ENCODE peak calls at places on chromosomes 13 and 19, in seven cellular contexts. One of them, this sample, is unnamed.

GRCh38 chr13:33434676-33435075 is 149.1 kb upstream of the STARD13 start:
- DNase-seq in upper lobe of left lung: no peak
- DNase-seq in HepG2: no peak
- DNase-seq in suprapubic skin: no peak
- DNase-seq in breast epithelium: no peak
- DNase-seq in transverse colon: no peak
- DNase-seq in H1: no peak
- DNase-seq in this sample: no peak

GRCh38 chr13:27797228-27797624 is 4.9 kb downstream of the GSX1 start:
- DNase-seq in upper lobe of left lung: no peak
- DNase-seq in HepG2: no peak
- DNase-seq in suprapubic skin: no peak
- DNase-seq in breast epithelium: no peak
- DNase-seq in transverse colon: no peak
- DNase-seq in H1: peak; percentile 80
- DNase-seq in this sample: no peak

GRCh38 chr19:5127710-5128109 is 158.8 kb downstream of the KDM4B start:
- DNase-seq in upper lobe of left lung: no peak
- DNase-seq in HepG2: no peak
- DNase-seq in suprapubic skin: no peak
- DNase-seq in breast epithelium: no peak
- DNase-seq in transverse colon: no peak
- DNase-seq in H1: no peak
- DNase-seq in this sample: no peak

GRCh38 chr13:109211616-109212015 is 574.8 kb downstream of the IRS2 start:
- DNase-seq in upper lobe of left lung: no peak
- DNase-seq in HepG2: no peak
- DNase-seq in suprapubic skin: no peak
- DNase-seq in breast epithelium: peak; percentile 70
- DNase-seq in transverse colon: no peak
- DNase-seq in H1: no peak
- DNase-seq in this sample: no peak

GRCh38 chr13:93784191-93784590 is 557.6 kb downstream of the GPC6 start:
- DNase-seq in upper lobe of left lung: no peak
- DNase-seq in HepG2: no peak
- DNase-seq in suprapubic skin: no peak
- DNase-seq in breast epithelium: no peak
- DNase-seq in transverse colon: no peak
- DNase-seq in H1: no peak
- DNase-seq in this sample: no peak

GRCh38 chr13:46145950-46146349 is 36.0 kb downstream of the LCP1 start:
- DNase-seq in upper lobe of left lung: no peak
- DNase-seq in HepG2: no peak
- DNase-seq in suprapubic skin: no peak
- DNase-seq in breast epithelium: no peak
- DNase-seq in transverse colon: no peak
- DNase-seq in H1: no peak
- DNase-seq in this sample: no peak

GRCh38 chr13:42054798-42055499 is 6.5 kb downstream of the DGKH start:
- DNase-seq in upper lobe of left lung: no peak
- DNase-seq in HepG2: no peak
- DNase-seq in suprapubic skin: no peak
- DNase-seq in breast epithelium: no peak
- DNase-seq in transverse colon: no peak
- DNase-seq in H1: no peak
- DNase-seq in this sample: no peak

GRCh38 chr19:19568802-19569756 is 31.0 kb downstream of the CILP2 start:
- DNase-seq in upper lobe of left lung: no peak
- DNase-seq in HepG2: no peak
- DNase-seq in suprapubic skin: no peak
- DNase-seq in breast epithelium: no peak
- DNase-seq in transverse colon: no peak
- DNase-seq in H1: no peak
- DNase-seq in this sample: no peak

GRCh38 chr13:107457686-107458085 is 757.6 kb downstream of the LIG4 start:
- DNase-seq in upper lobe of left lung: no peak
- DNase-seq in HepG2: no peak
- DNase-seq in suprapubic skin: no peak
- DNase-seq in breast epithelium: no peak
- DNase-seq in transverse colon: no peak
- DNase-seq in H1: no peak
- DNase-seq in this sample: no peak

GRCh38 chr19:15280915-15281683 is 48.9 kb upstream of the EPHX3 start:
- DNase-seq in upper lobe of left lung: peak; percentile 82
- DNase-seq in HepG2: peak; percentile 55
- DNase-seq in suprapubic skin: peak; percentile 92
- DNase-seq in breast epithelium: peak; percentile 69
- DNase-seq in transverse colon: peak; percentile 69
- DNase-seq in H1: no peak
- DNase-seq in this sample: no peak

GRCh38 chr13:107608736-107609135 is 606.6 kb downstream of the LIG4 start:
- DNase-seq in upper lobe of left lung: no peak
- DNase-seq in HepG2: no peak
- DNase-seq in suprapubic skin: no peak
- DNase-seq in breast epithelium: no peak
- DNase-seq in transverse colon: no peak
- DNase-seq in H1: no peak
- DNase-seq in this sample: no peak

GRCh38 chr19:5245631-5246553 is 94.7 kb downstream of the PTPRS start:
- DNase-seq in upper lobe of left lung: no peak
- DNase-seq in HepG2: no peak
- DNase-seq in suprapubic skin: no peak
- DNase-seq in breast epithelium: no peak
- DNase-seq in transverse colon: no peak
- DNase-seq in H1: no peak
- DNase-seq in this sample: no peak

GRCh38 chr13:23469901-23470525 is 36.5 kb upstream of the SACS start:
- DNase-seq in upper lobe of left lung: no peak
- DNase-seq in HepG2: no peak
- DNase-seq in suprapubic skin: no peak
- DNase-seq in breast epithelium: no peak
- DNase-seq in transverse colon: no peak
- DNase-seq in H1: no peak
- DNase-seq in this sample: no peak

GRCh38 chr19:34757441-34757840 is 15.6 kb downstream of the ZNF599 start:
- DNase-seq in upper lobe of left lung: no peak
- DNase-seq in HepG2: no peak
- DNase-seq in suprapubic skin: no peak
- DNase-seq in breast epithelium: no peak
- DNase-seq in transverse colon: no peak
- DNase-seq in H1: no peak
- DNase-seq in this sample: no peak

GRCh38 chr19:34759218-34759917 is 13.6 kb downstream of the ZNF599 start:
- DNase-seq in upper lobe of left lung: no peak
- DNase-seq in HepG2: no peak
- DNase-seq in suprapubic skin: no peak
- DNase-seq in breast epithelium: no peak
- DNase-seq in transverse colon: no peak
- DNase-seq in H1: peak; percentile 10
- DNase-seq in this sample: no peak
- H3K4me3 ChIP-seq in upper lobe of left lung: no peak overlapping the region
- H3K4me3 ChIP-seq in HepG2: no peak overlapping the region
- H3K4me3 ChIP-seq in suprapubic skin: no peak overlapping the region
- H3K4me3 ChIP-seq in breast epithelium: no peak overlapping the region
- H3K4me3 ChIP-seq in transverse colon: no peak overlapping the region
- H3K4me3 ChIP-seq in H1: no peak overlapping the region
- H3K4me3 ChIP-seq in this sample: no peak overlapping the region

GRCh38 chr13:84567848-84568247 is 685.6 kb upstream of the SLITRK1 start:
- DNase-seq in upper lobe of left lung: no peak
- DNase-seq in HepG2: no peak
- DNase-seq in suprapubic skin: no peak
- DNase-seq in breast epithelium: no peak
- DNase-seq in transverse colon: no peak
- DNase-seq in H1: no peak
- DNase-seq in this sample: no peak

GRCh38 chr13:84570831-84571230 is 688.6 kb upstream of the SLITRK1 start:
- DNase-seq in upper lobe of left lung: no peak
- DNase-seq in HepG2: no peak
- DNase-seq in suprapubic skin: no peak
- DNase-seq in breast epithelium: no peak
- DNase-seq in transverse colon: no peak
- DNase-seq in H1: no peak
- DNase-seq in this sample: no peak

GRCh38 chr13:84574851-84575250 is 692.6 kb upstream of the SLITRK1 start:
- DNase-seq in upper lobe of left lung: no peak
- DNase-seq in HepG2: no peak
- DNase-seq in suprapubic skin: no peak
- DNase-seq in breast epithelium: no peak
- DNase-seq in transverse colon: no peak
- DNase-seq in H1: no peak
- DNase-seq in this sample: no peak

DNA sequence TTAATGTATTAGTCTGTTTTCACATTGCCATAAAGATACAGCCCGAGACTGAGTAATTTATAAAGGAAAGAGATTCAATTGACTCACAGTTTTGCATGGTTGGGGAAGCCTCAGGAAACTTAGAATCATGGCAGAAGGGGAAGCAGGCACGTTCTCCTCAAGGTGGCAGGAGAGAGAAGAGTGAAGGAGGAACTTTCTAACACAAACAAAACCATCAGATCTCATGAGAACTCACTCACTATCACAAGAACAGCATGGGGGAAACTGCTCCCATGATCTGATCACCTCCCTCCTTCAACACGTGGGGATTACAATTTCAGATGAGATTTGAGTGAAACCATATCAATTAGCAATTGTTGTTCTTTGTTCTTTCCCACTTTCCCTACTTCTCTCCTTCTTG is 689.0 kb upstream of the SLITRK1 start:
- DNase-seq in upper lobe of left lung: no peak
- DNase-seq in HepG2: no peak
- DNase-seq in suprapubic skin: no peak
- DNase-seq in breast epithelium: no peak
- DNase-seq in transverse colon: no peak
- DNase-seq in H1: no peak
- DNase-seq in this sample: no peak
- TF ChIP-seq CTCF in upper lobe of left lung: no peak
- TF ChIP-seq CTCF in HepG2: no peak
- TF ChIP-seq CTCF in suprapubic skin: no peak
- TF ChIP-seq CTCF in breast epithelium: no peak
- TF ChIP-seq CTCF in transverse colon: no peak
- TF ChIP-seq CTCF in H1: no peak
- TF ChIP-seq CTCF in this sample: no peak

GRCh38 chr13:112055417-112056206 is 11.3 kb upstream of the SOX1 start:
- DNase-seq in upper lobe of left lung: no peak
- DNase-seq in HepG2: no peak
- DNase-seq in suprapubic skin: peak; percentile 59
- DNase-seq in breast epithelium: no peak
- DNase-seq in transverse colon: no peak
- DNase-seq in H1: no peak
- DNase-seq in this sample: no peak
- TF ChIP-seq POLR2AphosphoS5 in upper lobe of left lung: no peak
- TF ChIP-seq POLR2AphosphoS5 in HepG2: no peak
- TF ChIP-seq POLR2AphosphoS5 in suprapubic skin: no peak
- TF ChIP-seq POLR2AphosphoS5 in breast epithelium: no peak
- TF ChIP-seq POLR2AphosphoS5 in transverse colon: no peak
- TF ChIP-seq POLR2AphosphoS5 in H1: no peak
- TF ChIP-seq POLR2AphosphoS5 in this sample: no peak

GRCh38 chr13:99542788-99543406 is 41.6 kb downstream of the TM9SF2 start:
- DNase-seq in upper lobe of left lung: no peak
- DNase-seq in HepG2: no peak
- DNase-seq in suprapubic skin: no peak
- DNase-seq in breast epithelium: no peak
- DNase-seq in transverse colon: peak; percentile 17
- DNase-seq in H1: no peak
- DNase-seq in this sample: no peak
- H3K4me3 ChIP-seq in upper lobe of left lung: no peak overlapping the region
- H3K4me3 ChIP-seq in HepG2: no peak overlapping the region
- H3K4me3 ChIP-seq in suprapubic skin: no peak overlapping the region
- H3K4me3 ChIP-seq in breast epithelium: no peak overlapping the region
- H3K4me3 ChIP-seq in transverse colon: no peak overlapping the region
- H3K4me3 ChIP-seq in H1: no peak overlapping the region
- H3K4me3 ChIP-seq in this sample: no peak overlapping the region

GRCh38 chr19:16791942-16792341 is 37.3 kb upstream of the SIN3B start:
- DNase-seq in upper lobe of left lung: no peak
- DNase-seq in HepG2: no peak
- DNase-seq in suprapubic skin: no peak
- DNase-seq in breast epithelium: no peak
- DNase-seq in transverse colon: no peak
- DNase-seq in H1: no peak
- DNase-seq in this sample: no peak

GRCh38 chr19:16794456-16794855 is 34.7 kb upstream of the SIN3B start:
- DNase-seq in upper lobe of left lung: no peak
- DNase-seq in HepG2: no peak
- DNase-seq in suprapubic skin: no peak
- DNase-seq in breast epithelium: no peak
- DNase-seq in transverse colon: no peak
- DNase-seq in H1: no peak
- DNase-seq in this sample: no peak

GRCh38 chr19:16795042-16795441 is 34.2 kb upstream of the SIN3B start:
- DNase-seq in upper lobe of left lung: no peak
- DNase-seq in HepG2: no peak
- DNase-seq in suprapubic skin: no peak
- DNase-seq in breast epithelium: no peak
- DNase-seq in transverse colon: no peak
- DNase-seq in H1: no peak
- DNase-seq in this sample: no peak

GRCh38 chr19:16789238-16789637 is 40.0 kb upstream of the SIN3B start:
- DNase-seq in upper lobe of left lung: no peak
- DNase-seq in HepG2: no peak
- DNase-seq in suprapubic skin: no peak
- DNase-seq in breast epithelium: no peak
- DNase-seq in transverse colon: no peak
- DNase-seq in H1: no peak
- DNase-seq in this sample: no peak
- TF ChIP-seq CTCF in upper lobe of left lung: no peak
- TF ChIP-seq CTCF in HepG2: no peak
- TF ChIP-seq CTCF in suprapubic skin: no peak
- TF ChIP-seq CTCF in breast epithelium: no peak
- TF ChIP-seq CTCF in transverse colon: no peak
- TF ChIP-seq CTCF in H1: no peak
- TF ChIP-seq CTCF in this sample: no peak

DNA sequence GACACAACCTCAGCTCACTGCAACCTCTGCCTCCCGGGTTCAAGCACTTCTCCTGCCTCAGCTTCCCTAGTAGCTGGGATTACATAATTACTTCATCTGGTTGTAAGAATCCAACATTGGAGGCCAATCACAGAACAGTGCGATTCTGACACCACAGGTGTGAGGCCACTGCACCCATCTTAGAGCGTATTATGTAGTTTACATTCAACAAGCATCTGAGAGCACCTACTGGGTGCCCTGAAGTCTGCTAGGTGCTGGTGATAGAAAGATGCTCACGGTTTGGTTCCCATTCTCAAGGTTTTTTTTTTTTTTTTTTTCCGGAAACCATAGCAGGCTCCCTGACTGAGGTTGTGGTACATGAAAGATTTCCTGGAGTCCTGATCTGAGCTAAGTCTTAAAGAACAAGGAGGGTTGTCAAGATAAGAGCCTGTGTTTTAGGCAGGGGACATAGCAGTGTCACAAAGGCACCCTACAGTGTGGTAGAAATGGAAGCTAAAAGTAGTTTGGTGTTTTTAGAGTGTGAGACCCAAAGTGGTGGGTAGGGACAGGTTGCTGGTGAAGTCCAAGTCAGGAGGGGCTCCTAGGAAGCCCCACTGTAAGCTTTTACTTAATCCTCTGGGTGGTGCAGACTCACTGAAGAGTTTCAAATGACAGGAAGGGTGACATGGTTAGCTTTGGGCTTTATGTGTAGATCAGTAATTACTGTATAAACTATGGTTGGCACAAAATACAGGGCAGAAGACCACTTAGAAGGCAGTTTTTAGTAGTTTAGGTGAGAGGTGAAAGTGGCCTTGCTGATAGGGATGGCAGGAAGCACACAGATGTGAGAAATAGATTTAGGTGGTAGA is 15.2 kb downstream of the SAE1 start:
- DNase-seq in upper lobe of left lung: no peak
- DNase-seq in HepG2: no peak
- DNase-seq in suprapubic skin: no peak
- DNase-seq in breast epithelium: no peak
- DNase-seq in transverse colon: no peak
- DNase-seq in H1: no peak
- DNase-seq in this sample: no peak
- TF ChIP-seq POLR2AphosphoS5 in upper lobe of left lung: no peak
- TF ChIP-seq POLR2AphosphoS5 in HepG2: no peak
- TF ChIP-seq POLR2AphosphoS5 in suprapubic skin: no peak
- TF ChIP-seq POLR2AphosphoS5 in breast epithelium: no peak
- TF ChIP-seq POLR2AphosphoS5 in transverse colon: no peak
- TF ChIP-seq POLR2AphosphoS5 in H1: no peak
- TF ChIP-seq POLR2AphosphoS5 in this sample: no peak